ENCODE peak calls at places on chromosomes 11 and 22, in ten cellular contexts. X is fibroblast of lung; C is Peyer's patch; T is upper lobe of right lung; K is cardiac muscle cell; B is IMR-90; V is CD4-positive, alpha-beta memory T cell; J is mammary epithelial cell; M is HCT116; A is K562. W is an unnamed sample.

GRCh38 chr11:73866095-73866579 is 10.5 kb downstream of the COA4 start:
- DNase-seq in J (peak; percentile 23), X (peak; percentile 68), C (no peak), V (no peak), K (peak; percentile 70), T (no peak), B (peak; percentile 69), M (no peak), A (no peak), W (no peak)

GRCh38 chr11:45273509-45273908 is 12.6 kb downstream of the SYT13 start:
- DNase-seq in J (no peak), A (no peak), M (no peak), C (no peak), V (no peak), B (no peak), K (no peak), X (no peak), T (no peak), W (no peak)

GRCh38 chr22:46596819-46597218 is 23.4 kb upstream of the GRAMD4 start:
- DNase-seq in A (no peak), K (no peak), V (no peak), B (no peak), T (peak; percentile 90), M (peak; percentile 76), J (peak; percentile 65), X (no peak), C (peak; percentile 84), W (no peak)

GRCh38 chr11:59941091-59941490 is 2.9 kb downstream of the OOSP1 start:
- DNase-seq in M (no peak), X (no peak), V (no peak), T (no peak), K (no peak), C (no peak), J (no peak), A (no peak), B (no peak), W (no peak)

GRCh38 chr22:37204045-37204655 is 8.1 kb downstream of the SSTR3 start:
- DNase-seq in C (peak; percentile 15), B (no peak), X (no peak), J (no peak), T (peak; percentile 38), K (no peak), M (no peak), V (no peak), A (no peak), W (no peak)

GRCh38 chr11:83557638-83558037 is 271.5 kb upstream of the CCDC90B start:
- DNase-seq in J (no peak), X (no peak), B (no peak), A (no peak), T (no peak), V (no peak), C (no peak), K (no peak), M (no peak), W (no peak)

GRCh38 chr11:94795799-94796580 is 27.8 kb downstream of the AMOTL1 start:
- DNase-seq in B (no peak), V (no peak), A (no peak), M (no peak), X (no peak), C (no peak), J (no peak), T (no peak), K (no peak), W (no peak)

GRCh38 chr22:46592390-46592872 is 27.8 kb upstream of the GRAMD4 start:
- DNase-seq in B (peak; percentile 71), J (peak; percentile 67), C (no peak), V (peak; percentile 57), A (no peak), K (peak; percentile 84), M (no peak), X (peak; percentile 92), T (no peak), W (no peak)

GRCh38 chr11:86108146-86108545 is 39.3 kb upstream of the PICALM start:
- DNase-seq in C (no peak), K (no peak), B (no peak), M (no peak), V (no peak), T (no peak), A (no peak), X (no peak), J (no peak), W (no peak)

GRCh38 chr11:78078218-78079167 is 1.2 kb downstream of the NDUFC2 start:
- DNase-seq in K (no peak), M (no peak), C (no peak), J (no peak), B (no peak), V (no peak), T (no peak), A (no peak), X (no peak), W (no peak)

GRCh38 chr11:116731097-116731761 is 41.6 kb downstream of the BUD13 start:
- DNase-seq in T (peak; percentile 49), M (no peak), K (peak; percentile 18), V (no peak), C (no peak), J (no peak), A (no peak), B (peak; percentile 10), X (peak; percentile 26), W (no peak)

GRCh38 chr11:28834877-28835276 is 726.7 kb downstream of the METTL15 start:
- DNase-seq in T (no peak), K (peak; percentile 55), A (no peak), J (peak; percentile 61), X (peak; percentile 95), M (no peak), V (no peak), B (peak; percentile 97), C (no peak), W (no peak)

GRCh38 chr11:64340671-64341335 is 799 bp downstream of the CCDC88B start:
- DNase-seq in B (no peak), V (peak; percentile 70), X (no peak), C (peak; percentile 61), A (peak; percentile 83), K (no peak), J (no peak), T (peak; percentile 86), M (no peak), W (no peak)

GRCh38 chr22:42649261-42650056 is at the start of gene CYB5R3:
- DNase-seq in K (peak; percentile 92), T (peak; percentile 93), M (peak; percentile 42), A (peak; percentile 92), J (peak; percentile 82), V (peak; percentile 77), C (peak; percentile 91), X (peak; percentile 82), B (peak; percentile 73), W (no peak)

GRCh38 chr11:126361400-126361799 is 5.9 kb downstream of the ST3GAL4 start:
- DNase-seq in J (no peak), A (no peak), B (no peak), K (no peak), M (no peak), V (no peak), X (no peak), T (peak; percentile 50), C (no peak), W (no peak)

GRCh38 chr11:62608776-62609175 is 3.8 kb downstream of the EML3 start:
- DNase-seq in M (no peak), T (no peak), C (no peak), V (no peak), B (no peak), X (no peak), J (no peak), K (no peak), A (no peak), W (no peak)

GRCh38 chr11:45017329-45017728 is 66.6 kb upstream of the TP53I11 start:
- DNase-seq in V (no peak), X (no peak), J (no peak), B (no peak), C (no peak), K (no peak), T (no peak), M (no peak), A (no peak), W (no peak)

GRCh38 chr11:1504164-1504563 is 17.6 kb upstream of the MOB2 start:
- DNase-seq in J (no peak), B (no peak), A (no peak), C (no peak), V (no peak), K (no peak), T (no peak), M (no peak), X (no peak), W (no peak)
- H3K4me1 ChIP-seq in J (no peaks in the 10 kb centered on the region), B (no peaks in the 10 kb centered on the region), A (no peaks in the 10 kb centered on the region), C (no peaks in the 10 kb centered on the region), V (peaks cover 9% of the 10 kb centered on the region), K (peaks cover 8% of the 10 kb centered on the region), T (peaks cover 43% of the 10 kb centered on the region), M (no peaks in the 10 kb centered on the region), X (no peaks in the 10 kb centered on the region), W (peaks cover 3% of the 10 kb centered on the region)

GRCh38 chr11:72826191-72826941 is 12.2 kb downstream of the ATG16L2 start:
- DNase-seq in M (no peak), A (no peak), C (no peak), V (no peak), B (no peak), K (no peak), X (no peak), J (no peak), T (peak; percentile 63), W (no peak)
- H3K4me3 ChIP-seq in M (no peak overlapping the region), A (no peak overlapping the region), C (no peak overlapping the region), V (no peak overlapping the region), B (no peak overlapping the region), K (no peak overlapping the region), X (no peak overlapping the region), J (no peak overlapping the region), T (no peak overlapping the region), W (no peak overlapping the region)

GRCh38 chr11:80365980-80366379 is 925.1 kb upstream of the TENM4 start:
- DNase-seq in V (no peak), M (no peak), B (no peak), A (no peak), T (no peak), C (no peak), J (no peak), K (no peak), X (no peak), W (no peak)

GRCh38 chr11:80365315-80365714 is 924.5 kb upstream of the TENM4 start:
- DNase-seq in J (peak; percentile 36), A (no peak), T (no peak), M (no peak), X (no peak), K (no peak), C (no peak), V (no peak), B (no peak), W (no peak)

DNA sequence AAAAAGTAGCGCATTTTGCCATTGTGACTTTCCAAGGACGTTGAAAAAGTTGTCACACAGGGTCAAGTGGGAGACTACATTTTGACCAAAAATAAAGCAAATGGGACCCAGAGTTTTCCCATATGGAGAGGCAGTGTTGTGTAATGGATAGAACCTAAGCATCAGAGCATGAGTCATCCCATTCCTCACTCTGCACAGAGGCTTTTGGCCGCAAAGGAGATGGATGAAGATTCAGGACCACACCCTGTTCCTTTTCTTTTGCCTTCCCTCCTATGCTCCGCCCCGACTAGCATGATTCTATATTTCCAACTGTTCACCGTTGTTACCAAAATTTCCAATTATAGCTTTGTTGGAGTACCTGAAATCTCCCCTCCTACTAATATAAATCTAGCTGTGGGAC is 921.7 kb upstream of the TENM4 start:
- DNase-seq in M (no peak), B (no peak), V (no peak), X (no peak), C (no peak), T (no peak), J (peak; percentile 36), A (no peak), K (no peak), W (no peak)
- H3K27me3 ChIP-seq in M (no peaks in the 10 kb centered on the region), B (no peaks in the 10 kb centered on the region), V (no peaks in the 10 kb centered on the region), X (no peaks in the 10 kb centered on the region), C (no peaks in the 10 kb centered on the region), T (no peaks in the 10 kb centered on the region), J (no peaks in the 10 kb centered on the region), A (no peaks in the 10 kb centered on the region), K (no peaks in the 10 kb centered on the region), W (no peaks in the 10 kb centered on the region)

GRCh38 chr11:12685229-12685628 is 11.0 kb downstream of the TEAD1 start:
- DNase-seq in M (no peak), K (no peak), B (no peak), T (no peak), X (no peak), V (no peak), A (no peak), J (no peak), C (no peak), W (no peak)
- H3K4me1 ChIP-seq in M (peaks cover 77% of the 10 kb centered on the region), K (peaks cover 40% of the 10 kb centered on the region), B (peaks cover 61% of the 10 kb centered on the region), T (peaks cover 24% of the 10 kb centered on the region), X (peaks cover 52% of the 10 kb centered on the region), V (no peaks in the 10 kb centered on the region), A (peaks cover 56% of the 10 kb centered on the region), J (peaks cover 63% of the 10 kb centered on the region), C (no peaks in the 10 kb centered on the region), W (peaks cover 31% of the 10 kb centered on the region)

W was measured in iPS DF 6.9.